ENCODE peak calls at places on chromosomes 2 and 18, in six cellular contexts. C is anterior cingulate cortex; S is effector CD4-positive, alpha-beta T cell; N is EL; J is AG08395; O is osteocyte. P is an unnamed sample.

GRCh38 chr2:174059178-174059874 is 94.2 kb upstream of the SP3 start:
- DNase-seq in C (no peak), O (no peak), J (peak), S (no peak), N (peak), P (no peak)

GRCh38 chr18:11859282-11859797 is 8.1 kb downstream of the CHMP1B start:
- DNase-seq in J (no peak), O (no peak), S (no peak), C (no peak), N (peak), P (no peak)

GRCh38 chr2:168515502-168515901 is 59.4 kb downstream of the CERS6 start:
- DNase-seq in C (no peak), N (peak), J (peak), O (no peak), S (no peak), P (peak)

GRCh38 chr2:127637725-127638252 is 8.2 kb upstream of the GPR17 start:
- DNase-seq in J (peak), O (no peak), S (no peak), N (peak), C (no peak), P (no peak)

GRCh38 chr2:172643142-172643541 is 87.3 kb downstream of the PDK1 start:
- DNase-seq in C (no peak), J (no peak), S (no peak), O (no peak), N (peak), P (no peak)

GRCh38 chr2:190216829-190217228 is 102.8 kb downstream of the HIBCH start:
- DNase-seq in J (no peak), O (no peak), S (no peak), N (peak), C (no peak), P (no peak)

GRCh38 chr18:63909870-63910269 is 2.1 kb downstream of the SERPINB10 start:
- DNase-seq in J (no peak), S (no peak), C (no peak), O (no peak), N (no peak), P (no peak)

GRCh38 chr2:127162261-127163089 is 55.5 kb upstream of the BIN1 start:
- DNase-seq in C (no peak), O (peak), N (no peak), J (no peak), S (no peak), P (no peak)

GRCh38 chr2:10498525-10499274 is 50.6 kb upstream of the ODC1 start:
- DNase-seq in C (no peak), O (peak), N (no peak), J (no peak), S (no peak), P (no peak)

GRCh38 chr2:23287250-23287704 is 97.7 kb upstream of the KLHL29 start:
- DNase-seq in J (peak), O (no peak), N (peak), S (no peak), C (no peak), P (no peak)

GRCh38 chr18:46243095-46243494 is 138.9 kb downstream of the HAUS1 start:
- DNase-seq in N (peak), S (no peak), J (no peak), C (no peak), O (no peak), P (no peak)

GRCh38 chr2:233353101-233353768 is 1.1 kb upstream of the DGKD start:
- DNase-seq in S (no peak), C (no peak), O (no peak), J (no peak), N (no peak), P (no peak)

GRCh38 chr2:239149501-239149900 is 251.3 kb downstream of the HDAC4 start:
- DNase-seq in S (no peak), C (no peak), J (no peak), O (no peak), N (no peak), P (no peak)

GRCh38 chr2:127422631-127423475 is 4.6 kb downstream of the PROC start:
- DNase-seq in C (no peak), J (no peak), N (no peak), O (peak), S (no peak), P (no peak)

GRCh38 chr18:13435596-13436333 is 217.2 kb downstream of the LDLRAD4 start:
- DNase-seq in N (peak), S (no peak), J (peak), C (no peak), O (no peak), P (no peak)

GRCh38 chr18:23283933-23284430 is 148.7 kb downstream of the CABLES1 start:
- DNase-seq in N (peak), C (no peak), O (no peak), J (no peak), S (no peak), P (no peak)

GRCh38 chr2:113135354-113135753 is 8.0 kb downstream of the IL1RN start:
- DNase-seq in C (no peak), N (no peak), O (no peak), J (no peak), S (no peak), P (no peak)